ENCODE peak calls at places on chromosomes 5 and 9, in seven cellular contexts. Z, H, Q, T, A, E and L are unnamed samples.

GRCh38 chr5:134145779-134146581 is 30.8 kb downstream of the SKP1 start:
- DNase-seq in E (peak), Z (peak), Q (peak), T (peak), H (peak), A (peak), L (peak)

GRCh38 chr5:128216860-128217531 is 133.4 kb downstream of the SLC12A2 start:
- DNase-seq in E (no peak), H (peak), Z (peak), T (peak), Q (no peak), A (peak), L (no peak)

GRCh38 chr5:141430332-141431113 is at the start of gene PCDHGA12:
- DNase-seq in A (no peak), Z (peak), H (peak), Q (no peak), T (peak), E (no peak), L (no peak)

GRCh38 chr5:132227485-132228240 is at the start of gene P4HA2:
- DNase-seq in T (peak), Q (peak), Z (peak), H (peak), A (peak), E (peak), L (peak)

GRCh38 chr5:114665551-114665950 is 303.7 kb downstream of the KCNN2 start:
- DNase-seq in E (no peak), Z (no peak), T (no peak), Q (no peak), H (no peak), A (no peak), L (no peak)

GRCh38 chr5:71483355-71483754 is 27.9 kb downstream of the BDP1 start:
- DNase-seq in Z (peak), Q (no peak), A (peak), T (no peak), E (no peak), H (no peak), L (no peak)

GRCh38 chr5:141695627-141696180 is 13.7 kb upstream of the ARAP3 start:
- DNase-seq in E (no peak), Q (no peak), Z (peak), A (peak), H (no peak), T (no peak), L (no peak)

GRCh38 chr9:87556821-87557220 is 59.2 kb downstream of the DAPK1 start:
- DNase-seq in Z (no peak), T (peak), A (no peak), H (no peak), E (no peak), Q (no peak), L (no peak)

GRCh38 chr5:443239-444151 is 519 bp downstream of the EXOC3 start:
- DNase-seq in E (peak), Q (no peak), Z (no peak), A (no peak), T (peak), H (no peak), L (no peak)

GRCh38 chr5:78359831-78360673 is at the start of gene SCAMP1:
- DNase-seq in H (peak), Q (peak), E (peak), T (peak), A (peak), Z (peak), L (peak)
- TF ChIP-seq CTCF in H (peak), Q (peak), E (peak), T (peak), A (no peak), Z (peak), L (peak)

GRCh38 chr9:113349434-113350337 is at the start of gene BSPRY:
- DNase-seq in H (no peak), Z (no peak), Q (no peak), T (no peak), E (peak), A (peak), L (peak)
- H3K4me3 ChIP-seq in H (peak), Z (no peak), Q (peak), T (peak), E (peak), A (peak), L (peak)

GRCh38 chr9:89484475-89485404 is 13.2 kb downstream of the SEMA4D start:
- DNase-seq in Q (no peak), Z (no peak), A (no peak), T (no peak), E (no peak), H (no peak), L (no peak)
- H3K27ac ChIP-seq in Q (no peak), Z (no peak), A (no peak), T (no peak), E (peak), H (no peak), L (no peak)

GRCh38 chr9:131347376-131348020 is 46.4 kb upstream of the PRRC2B start:
- DNase-seq in Q (no peak), Z (no peak), E (no peak), A (no peak), T (no peak), H (no peak), L (no peak)

GRCh38 chr9:131349881-131350563 is 43.9 kb upstream of the PRRC2B start:
- DNase-seq in E (peak), Z (peak), T (peak), A (peak), Q (peak), H (peak), L (peak)

GRCh38 chr9:131349522-131349880 is 44.4 kb upstream of the PRRC2B start:
- DNase-seq in A (no peak), E (no peak), Z (no peak), T (no peak), Q (no peak), H (no peak), L (no peak)

GRCh38 chr9:131346559-131346958 is 47.3 kb upstream of the PRRC2B start:
- DNase-seq in Z (no peak), Q (no peak), A (no peak), H (no peak), T (no peak), E (no peak), L (no peak)

GRCh38 chr9:131348631-131349521 is 45.0 kb upstream of the PRRC2B start:
- DNase-seq in T (no peak), E (no peak), Z (no peak), H (no peak), Q (no peak), A (no peak), L (no peak)
- TF ChIP-seq CTCF in T (no peak), E (no peak), Z (peak), H (no peak), Q (no peak), A (peak), L (no peak)

GRCh38 chr5:9468070-9468388 is 77.8 kb downstream of the SEMA5A start:
- DNase-seq in H (no peak), E (peak), Z (peak), T (no peak), A (peak), Q (no peak), L (no peak)
- H3K4me3 ChIP-seq in H (no peak), E (no peak), Z (no peak), T (no peak), A (peak), Q (no peak), L (no peak)

GRCh38 chr5:61626639-61627282 is 294.7 kb downstream of the ZSWIM6 start:
- DNase-seq in A (no peak), Q (no peak), Z (no peak), H (no peak), T (no peak), E (no peak), L (peak)

GRCh38 chr5:61624966-61625681 is 293.1 kb downstream of the ZSWIM6 start:
- DNase-seq in E (no peak), A (no peak), Z (no peak), H (no peak), T (no peak), Q (no peak), L (no peak)

GRCh38 chr5:61623401-61624069 is 291.5 kb downstream of the ZSWIM6 start:
- DNase-seq in E (no peak), H (no peak), Q (no peak), A (no peak), Z (no peak), T (no peak), L (peak)

GRCh38 chr5:61624553-61624952 is 292.5 kb downstream of the ZSWIM6 start:
- DNase-seq in A (no peak), Q (no peak), Z (no peak), H (no peak), E (no peak), T (no peak), L (no peak)

GRCh38 chr5:61625682-61626620 is 293.9 kb downstream of the ZSWIM6 start:
- DNase-seq in E (peak), Q (peak), A (no peak), T (peak), Z (no peak), H (peak), L (peak)
- H3K27ac ChIP-seq in E (peak), Q (peak), A (no peak), T (peak), Z (no peak), H (peak), L (peak)

GRCh38 chr9:136572596-136573313 is 26.9 kb upstream of the NOTCH1 start:
- DNase-seq in Q (no peak), E (no peak), Z (no peak), T (no peak), H (no peak), A (no peak), L (no peak)

GRCh38 chr9:136578620-136578914 is 32.7 kb upstream of the NOTCH1 start:
- DNase-seq in Z (no peak), A (no peak), Q (no peak), T (no peak), H (no peak), E (no peak), L (no peak)

GRCh38 chr9:136576269-136576626 is 30.4 kb upstream of the NOTCH1 start:
- DNase-seq in T (peak), A (peak), Q (peak), E (no peak), Z (peak), H (no peak), L (no peak)

GRCh38 chr9:136577941-136578619 is 32.2 kb upstream of the NOTCH1 start:
- DNase-seq in Q (no peak), T (no peak), E (no peak), H (no peak), Z (no peak), A (no peak), L (no peak)

DNA sequence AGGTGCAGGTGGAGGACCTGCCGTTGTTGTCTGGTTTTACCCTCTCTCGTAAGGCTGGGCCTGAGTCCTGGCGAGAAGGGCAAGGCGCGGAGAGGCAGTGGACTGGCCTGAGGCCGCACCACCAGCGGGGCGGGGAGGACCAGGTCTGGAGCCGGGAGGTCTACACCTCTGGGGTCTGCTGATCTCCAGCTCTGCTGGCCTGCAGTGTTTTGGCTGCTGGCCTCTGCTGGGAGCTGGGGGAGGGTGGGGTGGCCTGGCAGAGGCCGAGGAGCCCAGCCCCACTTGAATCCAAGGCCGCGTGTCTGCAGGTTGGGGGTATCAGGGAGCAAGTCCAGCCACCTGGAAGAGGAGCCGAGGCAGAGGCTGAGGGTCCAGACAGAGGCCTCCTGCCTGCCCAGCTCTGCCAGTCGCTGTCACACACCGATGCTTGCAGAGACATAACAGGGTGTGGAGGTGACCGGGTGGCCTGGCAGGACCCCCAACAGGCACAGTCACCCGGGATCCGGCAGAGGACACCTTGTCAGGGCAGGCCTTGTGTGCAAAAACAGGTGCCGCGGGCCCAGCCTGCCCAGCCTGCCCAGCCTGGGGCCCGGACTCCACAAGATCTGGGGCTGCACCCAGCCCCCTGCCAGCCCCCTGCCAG is 29.9 kb upstream of the NOTCH1 start:
- DNase-seq in H (no peak), E (no peak), T (no peak), Z (no peak), A (no peak), Q (no peak), L (no peak)
- TF ChIP-seq CTCF in H (no peak), E (no peak), T (no peak), Z (no peak), A (no peak), Q (no peak), L (no peak)

DNA sequence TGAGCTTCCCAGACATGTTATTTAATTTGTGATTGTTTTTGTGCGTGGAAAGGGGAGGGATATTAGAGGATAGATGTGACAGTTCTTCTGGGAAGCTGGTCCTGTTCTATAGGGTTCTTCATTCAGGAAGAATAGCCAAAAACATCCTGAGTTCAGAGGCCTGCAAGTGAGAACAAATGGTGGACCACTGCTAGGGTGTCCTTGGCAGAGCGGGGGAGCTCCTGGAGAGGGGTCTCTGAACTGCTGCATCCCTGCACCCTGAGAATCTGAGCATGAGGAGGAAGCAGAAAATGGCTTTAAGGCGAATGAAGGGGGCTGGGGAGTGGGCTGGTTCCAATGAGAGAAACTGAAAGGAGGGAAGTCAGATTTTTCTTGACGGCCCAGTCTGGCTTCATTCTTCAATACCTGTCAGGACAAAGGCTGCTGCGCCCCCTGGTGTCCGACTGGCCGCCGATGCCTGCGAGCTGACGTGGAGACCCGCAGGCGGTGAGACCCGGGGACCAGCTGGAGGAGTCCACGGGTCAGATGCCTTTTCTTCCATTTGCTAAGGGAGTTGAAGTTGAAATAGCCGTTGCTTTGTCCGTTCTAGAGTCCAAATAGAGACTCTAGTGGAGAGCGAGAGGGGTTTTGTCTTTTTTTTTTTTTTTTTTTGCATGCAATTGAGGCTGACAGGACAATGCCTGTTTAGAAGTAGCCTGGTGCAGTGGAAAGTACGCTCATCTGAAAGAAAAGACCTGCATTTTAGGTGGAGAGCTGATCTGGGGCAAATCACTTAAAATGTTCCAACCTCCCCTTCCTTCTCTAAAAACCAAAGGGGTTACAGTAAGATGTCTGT is 39.5 kb upstream of the NFIB start:
- DNase-seq in H (peak), T (peak), Q (peak), E (peak), A (peak), Z (peak), L (peak)
- H3K4me3 ChIP-seq in H (peak), T (peak), Q (no peak), E (no peak), A (peak), Z (peak), L (no peak)